ENCODE peak calls at places on chromosomes 7 and 10, in four cellular contexts. One of them, this sample, is unnamed.

GRCh38 chr10:45470098-45471012 is 96.3 kb downstream of the ALOX5 start:
- DNase-seq in HT-29: peak
- DNase-seq in iPS DF 6.9: no peak
- DNase-seq in CD4-positive, alpha-beta memory T cell: peak
- DNase-seq in this sample: peak

GRCh38 chr10:113788604-113789083 is 37.2 kb downstream of the PLEKHS1 start:
- DNase-seq in HT-29: peak
- DNase-seq in iPS DF 6.9: no peak
- DNase-seq in CD4-positive, alpha-beta memory T cell: no peak
- DNase-seq in this sample: peak

GRCh38 chr7:39312254-39312989 is 253.8 kb upstream of the YAE1 start:
- DNase-seq in HT-29: no peak
- DNase-seq in iPS DF 6.9: no peak
- DNase-seq in CD4-positive, alpha-beta memory T cell: no peak
- DNase-seq in this sample: no peak

GRCh38 chr7:10300557-10300956 is 673.1 kb upstream of the PHF14 start:
- DNase-seq in HT-29: no peak
- DNase-seq in iPS DF 6.9: no peak
- DNase-seq in CD4-positive, alpha-beta memory T cell: no peak
- DNase-seq in this sample: peak

GRCh38 chr7:50978633-50979215 is 196.0 kb upstream of the GRB10 start:
- DNase-seq in HT-29: peak
- DNase-seq in iPS DF 6.9: no peak
- DNase-seq in CD4-positive, alpha-beta memory T cell: no peak
- DNase-seq in this sample: no peak

GRCh38 chr7:70417061-70417655 is 714.8 kb upstream of the GALNT17 start:
- DNase-seq in HT-29: no peak
- DNase-seq in iPS DF 6.9: no peak
- DNase-seq in CD4-positive, alpha-beta memory T cell: no peak
- DNase-seq in this sample: no peak

GRCh38 chr7:1909476-1909875 is 239.4 kb downstream of the ELFN1 start:
- DNase-seq in HT-29: no peak
- DNase-seq in iPS DF 6.9: no peak
- DNase-seq in CD4-positive, alpha-beta memory T cell: no peak
- DNase-seq in this sample: no peak

GRCh38 chr7:70695804-70696104 is 436.2 kb upstream of the GALNT17 start:
- DNase-seq in HT-29: peak
- DNase-seq in iPS DF 6.9: no peak
- DNase-seq in CD4-positive, alpha-beta memory T cell: no peak
- DNase-seq in this sample: peak

GRCh38 chr10:132868995-132869394 is 73.4 kb downstream of the CFAP46 start:
- DNase-seq in HT-29: no peak
- DNase-seq in iPS DF 6.9: no peak
- DNase-seq in CD4-positive, alpha-beta memory T cell: no peak
- DNase-seq in this sample: no peak

GRCh38 chr7:150954201-150954985 is 23.7 kb downstream of the KCNH2 start:
- DNase-seq in HT-29: no peak
- DNase-seq in iPS DF 6.9: no peak
- DNase-seq in CD4-positive, alpha-beta memory T cell: no peak
- DNase-seq in this sample: no peak

GRCh38 chr10:88892223-88892967 is 12.3 kb downstream of the STAMBPL1 start:
- DNase-seq in HT-29: no peak
- DNase-seq in iPS DF 6.9: no peak
- DNase-seq in CD4-positive, alpha-beta memory T cell: no peak
- DNase-seq in this sample: no peak

GRCh38 chr7:95996174-95996573 is 223.8 kb downstream of the DYNC1I1 start:
- DNase-seq in HT-29: no peak
- DNase-seq in iPS DF 6.9: no peak
- DNase-seq in CD4-positive, alpha-beta memory T cell: no peak
- DNase-seq in this sample: no peak

GRCh38 chr7:134188311-134188710 is 61.2 kb downstream of the LRGUK start:
- DNase-seq in HT-29: no peak
- DNase-seq in iPS DF 6.9: no peak
- DNase-seq in CD4-positive, alpha-beta memory T cell: no peak
- DNase-seq in this sample: no peak

GRCh38 chr10:89274928-89275327 is 23.4 kb upstream of the LIPA start:
- DNase-seq in HT-29: no peak
- DNase-seq in iPS DF 6.9: no peak
- DNase-seq in CD4-positive, alpha-beta memory T cell: no peak
- DNase-seq in this sample: no peak

GRCh38 chr7:15832996-15833395 is 146.5 kb upstream of the MEOX2 start:
- DNase-seq in HT-29: peak
- DNase-seq in iPS DF 6.9: no peak
- DNase-seq in CD4-positive, alpha-beta memory T cell: no peak
- DNase-seq in this sample: no peak

GRCh38 chr10:128848807-128849206 is 618.2 kb upstream of the MGMT start:
- DNase-seq in HT-29: no peak
- DNase-seq in iPS DF 6.9: no peak
- DNase-seq in CD4-positive, alpha-beta memory T cell: no peak
- DNase-seq in this sample: no peak

GRCh38 chr10:30862486-30862885 is 169.2 kb downstream of the ZNF438 start:
- DNase-seq in HT-29: no peak
- DNase-seq in iPS DF 6.9: no peak
- DNase-seq in CD4-positive, alpha-beta memory T cell: no peak
- DNase-seq in this sample: no peak

GRCh38 chr10:8663131-8663530 is 608.6 kb downstream of the GATA3 start:
- DNase-seq in HT-29: no peak
- DNase-seq in iPS DF 6.9: no peak
- DNase-seq in CD4-positive, alpha-beta memory T cell: no peak
- DNase-seq in this sample: no peak

GRCh38 chr7:104272767-104273384 is 55.5 kb upstream of the LHFPL3 start:
- DNase-seq in HT-29: peak
- DNase-seq in iPS DF 6.9: peak
- DNase-seq in CD4-positive, alpha-beta memory T cell: no peak
- DNase-seq in this sample: peak

GRCh38 chr10:59387951-59388431 is 25.6 kb upstream of the FAM13C start:
- DNase-seq in HT-29: no peak
- DNase-seq in iPS DF 6.9: no peak
- DNase-seq in CD4-positive, alpha-beta memory T cell: no peak
- DNase-seq in this sample: no peak

GRCh38 chr7:5064391-5065106 is 18.9 kb downstream of the RBAK start:
- DNase-seq in HT-29: no peak
- DNase-seq in iPS DF 6.9: no peak
- DNase-seq in CD4-positive, alpha-beta memory T cell: no peak
- DNase-seq in this sample: peak

GRCh38 chr7:54541941-54542618 is at the start of gene VSTM2A:
- DNase-seq in HT-29: no peak
- DNase-seq in iPS DF 6.9: no peak
- DNase-seq in CD4-positive, alpha-beta memory T cell: no peak
- DNase-seq in this sample: no peak

GRCh38 chr10:21165489-21165888 is 268.4 kb upstream of the NEBL start:
- DNase-seq in HT-29: no peak
- DNase-seq in iPS DF 6.9: no peak
- DNase-seq in CD4-positive, alpha-beta memory T cell: no peak
- DNase-seq in this sample: no peak

GRCh38 chr10:103839867-103840746 is 15.3 kb downstream of the SH3PXD2A start:
- DNase-seq in HT-29: no peak
- DNase-seq in iPS DF 6.9: peak
- DNase-seq in CD4-positive, alpha-beta memory T cell: no peak
- DNase-seq in this sample: no peak

GRCh38 chr7:123752534-123752933 is 3.7 kb upstream of the WASL start:
- DNase-seq in HT-29: no peak
- DNase-seq in iPS DF 6.9: no peak
- DNase-seq in CD4-positive, alpha-beta memory T cell: no peak
- DNase-seq in this sample: no peak

GRCh38 chr7:2099036-2099957 is 133.4 kb downstream of the MAD1L1 start:
- DNase-seq in HT-29: no peak
- DNase-seq in iPS DF 6.9: no peak
- DNase-seq in CD4-positive, alpha-beta memory T cell: no peak
- DNase-seq in this sample: peak

GRCh38 chr7:138799336-138799965 is 1.5 kb upstream of the ATP6V0A4 start:
- DNase-seq in HT-29: no peak
- DNase-seq in iPS DF 6.9: no peak
- DNase-seq in CD4-positive, alpha-beta memory T cell: no peak
- DNase-seq in this sample: no peak

GRCh38 chr10:61784354-61785131 is 117.0 kb upstream of the ARID5B start:
- DNase-seq in HT-29: no peak
- DNase-seq in iPS DF 6.9: no peak
- DNase-seq in CD4-positive, alpha-beta memory T cell: no peak
- DNase-seq in this sample: no peak

GRCh38 chr7:114715907-114716306 is 206.0 kb upstream of the MDFIC start:
- DNase-seq in HT-29: no peak
- DNase-seq in iPS DF 6.9: no peak
- DNase-seq in CD4-positive, alpha-beta memory T cell: no peak
- DNase-seq in this sample: no peak

GRCh38 chr10:34078017-34078416 is 737.1 kb downstream of the PARD3 start:
- DNase-seq in HT-29: no peak
- DNase-seq in iPS DF 6.9: no peak
- DNase-seq in CD4-positive, alpha-beta memory T cell: no peak
- DNase-seq in this sample: no peak

GRCh38 chr10:93514496-93514895 is 18.1 kb downstream of the CEP55 start:
- DNase-seq in HT-29: no peak
- DNase-seq in iPS DF 6.9: no peak
- DNase-seq in CD4-positive, alpha-beta memory T cell: no peak
- DNase-seq in this sample: no peak

GRCh38 chr7:107998150-107998549 is 4.8 kb downstream of the LAMB1 start:
- DNase-seq in HT-29: peak
- DNase-seq in iPS DF 6.9: no peak
- DNase-seq in CD4-positive, alpha-beta memory T cell: no peak
- DNase-seq in this sample: no peak

GRCh38 chr10:124207391-124207790 is 114.0 kb upstream of the CHST15 start:
- DNase-seq in HT-29: no peak
- DNase-seq in iPS DF 6.9: no peak
- DNase-seq in CD4-positive, alpha-beta memory T cell: no peak
- DNase-seq in this sample: no peak

GRCh38 chr7:100627238-100627549 is 14.2 kb downstream of the TFR2 start:
- DNase-seq in HT-29: no peak
- DNase-seq in iPS DF 6.9: no peak
- DNase-seq in CD4-positive, alpha-beta memory T cell: no peak
- DNase-seq in this sample: no peak

GRCh38 chr10:130905921-130906320 is 405.6 kb downstream of the TCERG1L start:
- DNase-seq in HT-29: no peak
- DNase-seq in iPS DF 6.9: no peak
- DNase-seq in CD4-positive, alpha-beta memory T cell: no peak
- DNase-seq in this sample: no peak

GRCh38 chr7:151122276-151122675 is 36.0 kb downstream of the AGAP3 start:
- DNase-seq in HT-29: no peak
- DNase-seq in iPS DF 6.9: no peak
- DNase-seq in CD4-positive, alpha-beta memory T cell: no peak
- DNase-seq in this sample: no peak

GRCh38 chr10:24215193-24215592 is 6.3 kb downstream of the KIAA1217 start:
- DNase-seq in HT-29: no peak
- DNase-seq in iPS DF 6.9: no peak
- DNase-seq in CD4-positive, alpha-beta memory T cell: no peak
- DNase-seq in this sample: no peak

GRCh38 chr7:122684504-122684903 is 14.4 kb downstream of the RNF133 start:
- DNase-seq in HT-29: no peak
- DNase-seq in iPS DF 6.9: no peak
- DNase-seq in CD4-positive, alpha-beta memory T cell: no peak
- DNase-seq in this sample: no peak

This sample was measured in GM12865.